ENCODE peak calls at places on chromosomes 16 and 17, in seven cellular contexts. O, Y, D, A, C, F and Q are unnamed samples.

GRCh38 chr17:8806206-8807069 is 7.3 kb upstream of the MFSD6L start:
- DNase-seq in A (no peak), O (no peak), D (no peak), F (no peak), C (no peak), Y (no peak), Q (no peak)

GRCh38 chr17:59074494-59074893 is 32.2 kb downstream of the TRIM37 start:
- DNase-seq in D (no peak), F (no peak), C (peak; percentile 22), O (no peak), Y (no peak), A (no peak), Q (no peak)

GRCh38 chr16:17367932-17368331 is 102.8 kb downstream of the XYLT1 start:
- DNase-seq in Y (peak; percentile 78), D (no peak), O (no peak), A (no peak), F (no peak), C (no peak), Q (no peak)

GRCh38 chr16:51524555-51525373 is 373.7 kb upstream of the SALL1 start:
- DNase-seq in F (no peak), A (no peak), D (no peak), Y (no peak), C (peak; percentile 14), O (no peak), Q (no peak)

GRCh38 chr17:58320570-58321323 is 7.8 kb downstream of the TSPOAP1 start:
- DNase-seq in D (no peak), Y (no peak), C (no peak), O (no peak), F (no peak), A (no peak), Q (no peak)

GRCh38 chr16:1215574-1216295 is 9.3 kb downstream of the TPSG1 start:
- DNase-seq in Y (no peak), D (no peak), F (no peak), A (no peak), C (no peak), O (no peak), Q (no peak)

GRCh38 chr17:15942207-15942833 is 2.6 kb upstream of the ADORA2B start:
- DNase-seq in Y (no peak), D (no peak), F (no peak), O (no peak), A (no peak), C (no peak), Q (no peak)

GRCh38 chr16:89131783-89132182 is 38.1 kb downstream of the ACSF3 start:
- DNase-seq in C (no peak), A (no peak), D (no peak), F (no peak), Y (no peak), O (no peak), Q (no peak)

GRCh38 chr17:72338847-72339790 is 218.3 kb downstream of the SOX9 start:
- DNase-seq in A (no peak), D (no peak), C (peak; percentile 40), Y (peak; percentile 95), O (no peak), F (no peak), Q (peak; percentile 77)

GRCh38 chr17:29619251-29619650 is 3.5 kb downstream of the CORO6 start:
- DNase-seq in D (no peak), O (peak; percentile 21), A (no peak), F (no peak), C (no peak), Y (peak; percentile 52), Q (peak; percentile 11)

GRCh38 chr17:14813649-14814048 is 451.5 kb downstream of the PMP22 start:
- DNase-seq in Y (peak; percentile 34), O (peak; percentile 36), A (no peak), F (no peak), C (no peak), D (no peak), Q (no peak)

GRCh38 chr16:3059041-3059722 is 6.3 kb upstream of the IL32 start:
- DNase-seq in A (peak; percentile 94), Y (peak; percentile 90), C (peak; percentile 65), D (peak; percentile 90), F (peak; percentile 95), O (peak; percentile 44), Q (peak; percentile 87)

GRCh38 chr17:74804683-74805082 is 28.5 kb upstream of the NAT9 start:
- DNase-seq in Y (no peak), D (no peak), A (no peak), F (no peak), O (no peak), C (no peak), Q (no peak)

GRCh38 chr16:69274699-69275235 is 36.4 kb upstream of the VPS4A start:
- DNase-seq in A (no peak), C (no peak), D (no peak), Y (no peak), F (no peak), O (no peak), Q (no peak)

GRCh38 chr17:45277992-45278391 is 16.1 kb upstream of the SPATA32 start:
- DNase-seq in F (no peak), O (no peak), A (no peak), Y (no peak), C (no peak), D (no peak), Q (no peak)